ENCODE peak calls at places on chromosomes 16 and 17, in seven cellular contexts. J is non-pigmented ciliary epithelial cell; P is CD4-positive, alpha-beta memory T cell; H is activated T-cell treated with anti-CD3 and anti-CD28 coated beads, Interleukin-2, amount 50 U/mL, for 72 hours; V is progenitor cell of endocrine pancreas; X is CD4-positive, alpha-beta T cell; G is stimulated activated CD4-positive, alpha-beta T cell treated with anti-CD3 and anti-CD28 coated beads, Interleukin-2, amount 100 ng/mL, for 24 hours. M is an unnamed sample.
A peak's percentile ranks its signal among the peaks of the same experiment; 100 is the strongest.

GRCh38 chr17:80789356-80789902 is 202.2 kb upstream of the CHMP6 start:
- DNase-seq in G (peak; percentile 41), V (no peak), J (peak; percentile 81), P (no peak), H (peak; percentile 37), X (no peak), M (no peak)

GRCh38 chr17:83056583-83057396 is 22.6 kb upstream of the METRNL start:
- DNase-seq in G (no peak), V (no peak), H (no peak), X (no peak), P (no peak), J (no peak), M (no peak)

GRCh38 chr17:78484300-78485159 is 92.7 kb downstream of the DNAH17 start:
- DNase-seq in J (no peak), H (peak; percentile 73), G (peak; percentile 70), P (peak; percentile 53), X (peak; percentile 61), V (no peak), M (peak; percentile 28)

GRCh38 chr17:79948918-79949645 is 86.6 kb downstream of the TBC1D16 start:
- DNase-seq in P (no peak), H (no peak), G (no peak), V (no peak), X (no peak), J (no peak), M (no peak)

GRCh38 chr16:70770968-70771552 is 29.9 kb downstream of the VAC14 start:
- DNase-seq in G (peak; percentile 65), H (peak; percentile 64), V (peak; percentile 61), P (peak; percentile 27), X (peak; percentile 43), J (no peak), M (peak; percentile 24)

GRCh38 chr17:39740357-39741111 is 2.8 kb downstream of the GRB7 start:
- DNase-seq in G (no peak), V (no peak), P (no peak), J (no peak), X (no peak), H (no peak), M (no peak)

GRCh38 chr16:19831678-19832077 is 53.0 kb downstream of the GPRC5B start:
- DNase-seq in G (no peak), P (no peak), J (peak; percentile 76), V (no peak), X (no peak), H (no peak), M (no peak)

GRCh38 chr17:80361495-80362220 is 53.3 kb upstream of the ENDOV start:
- DNase-seq in J (no peak), G (peak; percentile 33), X (no peak), H (peak; percentile 30), V (no peak), P (peak; percentile 13), M (no peak)

M was measured in immature natural killer cell.